ENCODE peak calls at places on chromosomes 7 and 10, in six cellular contexts. F, S, P, W, K and Z are unnamed samples.

GRCh38 chr10:92573798-92574544 is at the start of gene IDE:
- DNase-seq in P (peak; percentile 88), S (peak; percentile 89), K (peak; percentile 88), F (peak; percentile 77), W (peak; percentile 90), Z (peak; percentile 96)

GRCh38 chr10:1050555-1050954 is 1.6 kb upstream of the IDI1 start:
- DNase-seq in W (peak; percentile 49), K (no peak), P (no peak), F (peak; percentile 60), S (no peak), Z (no peak)

GRCh38 chr10:59960751-59961150 is 54.4 kb upstream of the CCDC6 start:
- DNase-seq in F (no peak), P (no peak), S (no peak), W (no peak), K (no peak), Z (no peak)

GRCh38 chr10:14421941-14422340 is 91.2 kb upstream of the FRMD4A start:
- DNase-seq in F (no peak), S (no peak), K (no peak), P (no peak), W (no peak), Z (no peak)

GRCh38 chr7:14040528-14040927 is 51.1 kb upstream of the ETV1 start:
- DNase-seq in W (no peak), S (no peak), P (no peak), F (no peak), K (no peak), Z (no peak)

GRCh38 chr7:4179616-4180380 is 502.3 kb upstream of the FOXK1 start:
- DNase-seq in S (no peak), W (no peak), F (no peak), K (no peak), P (no peak), Z (no peak)

GRCh38 chr7:68006619-68007018 is 1010.0 kb downstream of the TYW1 start:
- DNase-seq in F (no peak), S (no peak), K (no peak), W (no peak), P (no peak), Z (no peak)

GRCh38 chr7:7564323-7564780 is 2.3 kb upstream of the MIOS start:
- DNase-seq in K (peak; percentile 76), W (peak; percentile 54), S (no peak), P (no peak), F (peak; percentile 89), Z (no peak)

GRCh38 chr10:24552346-24553016 is 171.2 kb downstream of the ARHGAP21 start:
- DNase-seq in F (peak; percentile 83), P (no peak), K (no peak), S (no peak), W (peak; percentile 30), Z (peak; percentile 87)

GRCh38 chr7:104530243-104530642 is 201.8 kb downstream of the LHFPL3 start:
- DNase-seq in P (no peak), S (no peak), K (no peak), F (no peak), W (no peak), Z (no peak)

GRCh38 chr10:97020452-97021400 is 165.0 kb downstream of the SLIT1 start:
- DNase-seq in W (no peak), P (no peak), K (no peak), F (no peak), S (peak; percentile 59), Z (no peak)

GRCh38 chr7:143931739-143932138 is 3.3 kb upstream of the OR2F2 start:
- DNase-seq in F (no peak), P (no peak), W (no peak), K (peak; percentile 35), S (no peak), Z (no peak)

GRCh38 chr10:122780391-122780790 is 65.3 kb downstream of the CUZD1 start:
- DNase-seq in P (no peak), W (no peak), K (no peak), F (no peak), S (no peak), Z (no peak)

GRCh38 chr10:128324058-128324457 is 197.8 kb upstream of the MKI67 start:
- DNase-seq in S (no peak), K (no peak), F (no peak), W (no peak), P (no peak), Z (peak; percentile 79)

GRCh38 chr10:26737730-26738129 is 40.2 kb downstream of the PDSS1 start:
- DNase-seq in P (no peak), S (no peak), K (peak; percentile 55), F (no peak), W (no peak), Z (peak; percentile 46)

GRCh38 chr10:86218160-86218559 is 148.4 kb downstream of the GRID1 start:
- DNase-seq in P (no peak), F (no peak), W (no peak), S (no peak), K (no peak), Z (no peak)

GRCh38 chr10:98446121-98446655 is 547 bp downstream of the HPS1 start:
- DNase-seq in S (peak; percentile 41), W (peak; percentile 36), P (no peak), F (no peak), K (peak; percentile 21), Z (no peak)

GRCh38 chr7:75938921-75939320 is 24.0 kb downstream of the POR start:
- DNase-seq in F (no peak), P (no peak), W (no peak), K (no peak), S (no peak), Z (no peak)

GRCh38 chr7:43612128-43612527 is 29.2 kb downstream of the STK17A start:
- DNase-seq in F (no peak), S (no peak), P (no peak), K (peak; percentile 35), W (no peak), Z (no peak)

GRCh38 chr10:29858352-29859267 is 200.8 kb downstream of the JCAD start:
- DNase-seq in S (peak; percentile 61), W (peak; percentile 70), F (peak; percentile 36), P (peak; percentile 71), K (peak; percentile 82), Z (no peak)

GRCh38 chr7:22842383-22842903 is 19.8 kb upstream of the TOMM7 start:
- DNase-seq in K (no peak), F (no peak), P (no peak), S (no peak), W (no peak), Z (no peak)

GRCh38 chr7:115276791-115277190 is 354.9 kb downstream of the MDFIC start:
- DNase-seq in W (no peak), P (no peak), F (no peak), S (no peak), K (peak; percentile 25), Z (no peak)

GRCh38 chr10:3797750-3798149 is 12.7 kb upstream of the KLF6 start:
- DNase-seq in K (no peak), F (no peak), S (no peak), P (no peak), W (no peak), Z (no peak)

DNA sequence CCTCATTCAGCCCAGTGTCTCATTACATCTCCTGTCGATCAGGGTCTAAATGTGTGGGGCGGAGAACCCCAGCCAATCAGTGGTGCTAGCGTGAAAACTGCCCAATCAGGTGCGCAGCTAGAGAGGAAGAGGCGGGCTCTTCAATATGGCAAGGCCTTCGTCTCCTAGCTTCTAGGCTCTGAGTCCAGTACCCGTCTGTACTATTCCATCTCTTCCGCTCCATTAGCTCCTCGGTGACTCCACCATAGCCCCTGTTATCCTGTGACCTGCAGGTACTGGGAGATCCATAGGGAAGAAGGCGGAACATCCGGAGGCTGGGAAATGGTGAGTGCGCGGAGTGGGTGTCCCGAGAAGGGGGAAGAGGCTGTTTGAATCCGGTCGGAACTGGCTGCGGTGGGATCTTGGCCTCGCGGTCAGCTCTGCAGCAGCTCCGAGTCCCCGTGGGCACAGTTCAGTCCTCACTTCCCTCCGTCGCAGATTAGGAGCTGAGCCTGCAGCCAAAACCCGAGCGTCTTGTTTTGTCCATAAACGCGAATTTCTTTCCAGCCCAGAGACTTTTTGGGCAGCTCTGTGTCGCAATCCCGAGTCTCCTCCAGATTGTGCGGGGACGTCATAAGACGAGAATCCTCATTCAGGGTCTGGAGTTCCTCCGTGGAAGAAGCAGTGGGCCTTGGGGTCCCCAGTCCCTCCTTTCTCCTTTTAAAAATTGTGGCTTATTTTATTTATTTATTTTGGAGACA is at the start of gene ZNF727:
- DNase-seq in F (no peak), K (no peak), W (no peak), S (peak; percentile 55), P (no peak), Z (no peak)
- TF ChIP-seq POLR2A in F (no peak), K (no peak), W (no peak), S (peak; percentile 32), P (no peak), Z (no peak)

GRCh38 chr10:52454476-52454875 is 140.4 kb downstream of the DKK1 start:
- DNase-seq in K (no peak), P (no peak), W (no peak), S (no peak), F (no peak), Z (no peak)

GRCh38 chr10:52451817-52452216 is 137.7 kb downstream of the DKK1 start:
- DNase-seq in P (no peak), S (no peak), K (peak; percentile 76), W (no peak), F (no peak), Z (no peak)

GRCh38 chr10:52452600-52453493 is 138.8 kb downstream of the DKK1 start:
- DNase-seq in F (no peak), S (no peak), W (no peak), K (no peak), P (no peak), Z (no peak)

GRCh38 chr10:52453501-52453900 is 139.4 kb downstream of the DKK1 start:
- DNase-seq in P (no peak), K (no peak), W (no peak), S (no peak), F (no peak), Z (no peak)

GRCh38 chr10:52455095-52455494 is 141.0 kb downstream of the DKK1 start:
- DNase-seq in P (no peak), F (no peak), W (no peak), K (peak; percentile 30), S (no peak), Z (no peak)
- TF ChIP-seq POLR2A in P (no peak), F (peak; percentile 35), W (no peak), K (no peak), S (no peak), Z (no peak)

GRCh38 chr10:12042797-12043651 is at the start of gene UPF2:
- DNase-seq in P (peak; percentile 98), K (peak; percentile 98), W (peak; percentile 98), F (peak; percentile 97), S (peak; percentile 98), Z (peak; percentile 98)
- TF ChIP-seq POLR2A in P (no peak), K (no peak), W (peak; percentile 23), F (peak; percentile 46), S (peak; percentile 66), Z (no peak)

GRCh38 chr10:116385311-116385710 is 42.3 kb upstream of the PNLIPRP3 start:
- DNase-seq in S (no peak), K (no peak), W (no peak), F (no peak), P (no peak), Z (no peak)
- TF ChIP-seq POLR2A in S (no peak), K (no peak), W (no peak), F (no peak), P (no peak), Z (no peak)

DNA sequence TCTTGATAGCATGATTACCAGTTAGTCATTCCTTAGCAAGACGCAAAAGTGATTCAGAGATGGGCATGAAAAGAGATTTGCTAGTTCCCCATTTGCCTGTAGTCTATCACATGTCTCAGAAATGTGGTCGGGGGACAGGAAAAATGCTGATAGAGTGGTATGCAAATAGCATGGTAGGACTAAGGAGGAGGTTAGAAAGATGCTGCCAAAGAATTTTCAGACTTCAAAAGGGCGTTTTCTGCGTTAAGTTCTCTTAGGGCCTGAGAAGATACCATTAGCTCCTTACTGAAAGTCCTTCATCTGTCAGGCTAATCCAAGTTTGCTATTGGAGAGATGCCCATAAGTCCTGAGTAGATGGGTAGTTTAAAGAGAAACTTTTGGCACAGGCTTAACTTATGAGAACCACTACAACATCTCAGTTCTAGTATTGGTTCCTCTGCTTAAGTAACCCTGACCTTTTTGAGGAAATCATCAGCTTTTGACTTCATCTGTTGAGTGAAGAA is 2.7 kb downstream of the CALD1 start:
- DNase-seq in F (no peak), W (no peak), P (no peak), S (no peak), K (peak; percentile 53), Z (peak; percentile 10)
- TF ChIP-seq POLR2A in F (no peak), W (no peak), P (no peak), S (no peak), K (peak; percentile 7), Z (no peak)